ENCODE peak calls at places on chromosomes 2 and 18, in five cellular contexts. N is NCI-H774; L is IMR-90; F is stimulated activated CD4-positive, alpha-beta T cell treated with anti-CD3 and anti-CD28 coated beads, Interleukin-1b, Interleukin-23, amount 100 ng/mL, for 1 hour; U is NCI-H2029 treated with DMSO at 0.1 percent for 48 hours. Z is an unnamed sample.

GRCh38 chr18:70373062-70373519 is 84.2 kb downstream of the SOCS6 start:
- DNase-seq in L (peak), U (no peak), F (no peak), N (no peak), Z (no peak)

GRCh38 chr2:30046396-30046795 is 100.4 kb upstream of the YPEL5 start:
- DNase-seq in N (no peak), F (no peak), L (no peak), U (no peak), Z (no peak)

GRCh38 chr2:112597537-112598322 is 13.3 kb downstream of the CHCHD5 start:
- DNase-seq in U (no peak), L (no peak), N (no peak), F (no peak), Z (no peak)

GRCh38 chr2:160411167-160411566 is 82.4 kb downstream of the RBMS1 start:
- DNase-seq in F (no peak), U (no peak), N (no peak), L (no peak), Z (no peak)

GRCh38 chr2:12965540-12966269 is 249.0 kb downstream of the TRIB2 start:
- DNase-seq in U (no peak), F (no peak), L (peak), N (no peak), Z (no peak)

GRCh38 chr2:22600166-22600565 is 784.8 kb upstream of the KLHL29 start:
- DNase-seq in N (no peak), U (no peak), F (no peak), L (no peak), Z (no peak)

GRCh38 chr18:12361770-12362378 is 15.2 kb downstream of the AFG3L2 start:
- DNase-seq in U (no peak), L (peak), N (no peak), F (no peak), Z (no peak)

GRCh38 chr2:238169708-238170251 is 11.0 kb downstream of the ERFE start:
- DNase-seq in L (peak), U (no peak), N (no peak), F (no peak), Z (no peak)

GRCh38 chr2:240970816-240971215 is 27.6 kb upstream of the SNED1 start:
- DNase-seq in U (no peak), L (no peak), F (no peak), N (no peak), Z (no peak)

GRCh38 chr2:190452433-190452832 is 44.3 kb downstream of the MFSD6 start:
- DNase-seq in F (no peak), L (no peak), U (no peak), N (no peak), Z (no peak)

GRCh38 chr2:63975437-63976124 is 43.6 kb downstream of the VPS54 start:
- DNase-seq in L (no peak), F (no peak), N (no peak), U (no peak), Z (no peak)

GRCh38 chr18:31112804-31113203 is 10.6 kb upstream of the DSC2 start:
- DNase-seq in L (no peak), F (no peak), U (no peak), N (no peak), Z (no peak)

GRCh38 chr18:78771496-78772368 is 207.9 kb upstream of the SALL3 start:
- DNase-seq in N (no peak), F (no peak), U (no peak), L (no peak), Z (no peak)

GRCh38 chr2:160267022-160267421 is 67.0 kb upstream of the ITGB6 start:
- DNase-seq in N (no peak), L (no peak), F (no peak), U (no peak), Z (no peak)

GRCh38 chr2:102106133-102106556 is 36.4 kb upstream of the IL1R1 start:
- DNase-seq in U (no peak), L (peak), F (no peak), N (no peak), Z (no peak)

GRCh38 chr2:175840261-175840660 is 161.8 kb downstream of the LNPK start:
- DNase-seq in F (no peak), U (no peak), N (no peak), L (no peak), Z (no peak)

GRCh38 chr18:64164883-64165282 is 16.0 kb upstream of the LINC00305 start:
- DNase-seq in N (no peak), U (no peak), L (no peak), F (no peak), Z (no peak)

GRCh38 chr2:98806266-98806697 is 75.3 kb upstream of the MGAT4A start:
- DNase-seq in F (no peak), U (peak), N (peak), L (no peak), Z (no peak)

GRCh38 chr2:67574230-67574629 is 177.1 kb downstream of the ETAA1 start:
- DNase-seq in N (no peak), L (peak), U (no peak), F (no peak), Z (no peak)

GRCh38 chr2:218022131-218022850 is 19.5 kb upstream of the TNS1 start:
- DNase-seq in L (no peak), N (no peak), F (no peak), U (no peak), Z (no peak)

GRCh38 chr18:66523219-66523991 is 80.5 kb downstream of the CDH19 start:
- DNase-seq in F (no peak), N (no peak), L (no peak), U (no peak), Z (no peak)

GRCh38 chr18:58227361-58227930 is 183.4 kb downstream of the NEDD4L start:
- DNase-seq in N (no peak), L (no peak), F (no peak), U (no peak), Z (no peak)

GRCh38 chr2:15706986-15707632 is 115.4 kb downstream of the DDX1 start:
- DNase-seq in L (no peak), F (no peak), U (no peak), N (no peak), Z (no peak)

GRCh38 chr18:50518787-50519520 is 40.9 kb upstream of the MAPK4 start:
- DNase-seq in L (no peak), N (no peak), U (no peak), F (no peak), Z (no peak)

Z was measured in esophagus squamous epithelium.